ENCODE peak calls at places on chromosomes 16 and 17, in nine cellular contexts. V, Y, A, P, J, L, U, Q and I are unnamed samples.

GRCh38 chr16:51359141-51359960 is 208.3 kb upstream of the SALL1 start:
- DNase-seq in V (peak), Y (peak), A (no peak), P (no peak), J (no peak), L (peak), U (no peak), Q (peak), I (no peak)

GRCh38 chr16:85017151-85017550 is 5.8 kb upstream of the ZDHHC7 start:
- DNase-seq in V (no peak), Y (no peak), A (no peak), P (no peak), J (no peak), L (no peak), U (no peak), Q (peak), I (no peak)

GRCh38 chr16:49635591-49636581 is 220.0 kb downstream of the ZNF423 start:
- DNase-seq in V (no peak), Y (no peak), A (no peak), P (no peak), J (no peak), L (no peak), U (no peak), Q (no peak), I (no peak)

GRCh38 chr17:79150799-79151198 is 76.2 kb downstream of the ENGASE start:
- DNase-seq in V (no peak), Y (no peak), A (no peak), P (no peak), J (no peak), L (no peak), U (no peak), Q (no peak), I (no peak)

GRCh38 chr17:61833536-61834203 is 29.7 kb downstream of the BRIP1 start:
- DNase-seq in V (no peak), Y (peak), A (peak), P (peak), J (no peak), L (peak), U (no peak), Q (peak), I (peak)

GRCh38 chr17:29645516-29646051 is 22.9 kb upstream of the CORO6 start:
- DNase-seq in V (peak), Y (peak), A (peak), P (peak), J (no peak), L (peak), U (no peak), Q (peak), I (peak)

GRCh38 chr17:64240261-64240740 is 22.8 kb downstream of the TEX2 start:
- DNase-seq in V (no peak), Y (no peak), A (no peak), P (no peak), J (no peak), L (no peak), U (no peak), Q (peak), I (no peak)

GRCh38 chr16:49471038-49471727 is 97.6 kb downstream of the C16orf78 start:
- DNase-seq in V (no peak), Y (no peak), A (no peak), P (no peak), J (no peak), L (no peak), U (no peak), Q (no peak), I (no peak)

GRCh38 chr17:80892900-80893603 is 98.6 kb upstream of the CHMP6 start:
- DNase-seq in V (peak), Y (no peak), A (peak), P (peak), J (no peak), L (peak), U (no peak), Q (peak), I (peak)

GRCh38 chr17:17884281-17885028 is 47.7 kb upstream of the SREBF1 start:
- DNase-seq in V (no peak), Y (no peak), A (no peak), P (no peak), J (no peak), L (no peak), U (no peak), Q (no peak), I (no peak)

GRCh38 chr16:82633964-82634600 is 7.3 kb downstream of the CDH13 start:
- DNase-seq in V (no peak), Y (no peak), A (peak), P (peak), J (no peak), L (no peak), U (no peak), Q (peak), I (no peak)

GRCh38 chr17:54891176-54891821 is 9.4 kb upstream of the TOM1L1 start:
- DNase-seq in V (peak), Y (peak), A (peak), P (peak), J (peak), L (peak), U (no peak), Q (peak), I (peak)

GRCh38 chr16:64089697-64090096 is 1032.2 kb downstream of the CDH11 start:
- DNase-seq in V (no peak), Y (no peak), A (peak), P (peak), J (peak), L (peak), U (no peak), Q (peak), I (no peak)

GRCh38 chr17:16322636-16323035 is 30.6 kb downstream of the CENPV start:
- DNase-seq in V (peak), Y (peak), A (peak), P (peak), J (no peak), L (peak), U (no peak), Q (peak), I (peak)

GRCh38 chr17:78276098-78276497 is 44.7 kb downstream of the TMEM235 start:
- DNase-seq in V (no peak), Y (no peak), A (no peak), P (no peak), J (no peak), L (no peak), U (peak), Q (no peak), I (no peak)

GRCh38 chr16:87392823-87393679 is 915 bp downstream of the MAP1LC3B start:
- DNase-seq in V (no peak), Y (no peak), A (peak), P (peak), J (no peak), L (peak), U (no peak), Q (peak), I (no peak)

DNA sequence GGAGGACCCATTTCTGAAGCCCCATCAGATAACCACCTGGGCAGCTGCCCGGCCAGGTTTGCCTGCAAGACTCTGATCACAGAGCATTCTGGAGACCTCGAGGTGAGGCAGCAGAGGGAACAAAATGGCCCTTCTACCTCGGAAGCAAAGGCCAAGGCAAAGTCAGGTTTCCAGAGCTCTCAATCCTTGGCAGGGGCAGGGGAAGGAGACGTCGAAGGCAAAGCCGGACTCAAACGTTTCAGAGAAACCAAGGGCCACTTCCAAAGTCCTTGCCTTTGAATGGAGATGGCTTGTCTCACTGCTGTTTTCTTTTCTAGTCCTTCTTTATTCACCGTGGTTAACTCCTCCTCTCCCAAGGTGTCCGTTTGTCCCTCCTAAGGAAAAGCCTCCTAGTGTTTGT is 355.3 kb downstream of the SOX9 start:
- DNase-seq in V (no peak), Y (no peak), A (no peak), P (no peak), J (no peak), L (no peak), U (no peak), Q (no peak), I (no peak)
- H3K4me3 ChIP-seq in V (no peak), Y (no peak), A (no peak), P (no peak), J (no peak), L (no peak), U (no peak), Q (no peak), I (no peak)

DNA sequence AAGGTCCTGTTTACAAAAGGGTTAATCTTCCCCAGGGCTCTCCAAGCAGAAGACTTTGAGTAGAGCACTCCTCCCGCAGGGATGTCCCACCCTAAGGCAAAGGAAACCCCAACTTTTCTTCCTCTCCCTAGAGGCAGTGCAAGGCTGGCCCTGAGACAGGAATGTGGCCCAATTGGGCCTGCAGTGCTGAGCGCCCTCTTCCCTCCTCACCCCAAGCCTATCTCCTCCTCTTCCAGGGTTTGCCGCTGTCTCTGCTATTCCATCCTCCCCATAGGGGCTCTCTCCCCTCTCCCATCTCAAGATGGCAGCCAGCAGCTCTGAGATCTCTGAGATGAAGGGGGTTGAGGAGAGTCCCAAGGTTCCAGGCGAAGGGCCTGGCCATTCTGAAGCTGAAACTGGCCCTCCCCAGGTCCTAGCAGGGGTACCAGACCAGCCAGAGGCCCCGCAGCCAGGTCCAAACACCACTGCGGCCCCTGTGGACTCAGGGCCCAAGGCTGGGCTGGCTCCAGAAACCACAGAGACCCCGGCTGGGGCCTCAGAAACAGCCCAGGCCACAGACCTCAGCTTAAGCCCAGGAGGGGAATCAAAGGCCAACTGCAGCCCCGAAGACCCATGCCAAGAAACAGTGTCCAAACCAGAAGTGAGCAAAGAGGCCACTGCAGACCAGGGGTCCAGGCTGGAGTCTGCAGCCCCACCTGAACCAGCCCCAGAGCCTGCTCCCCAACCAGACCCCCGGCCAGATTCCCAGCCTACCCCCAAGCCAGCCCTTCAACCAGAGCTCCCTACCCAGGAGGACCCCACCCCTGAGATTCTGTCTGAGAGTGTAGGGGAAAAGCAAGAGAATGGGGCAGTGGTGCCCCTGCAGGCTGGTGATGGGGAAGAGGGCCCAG is 1.0 kb downstream of the PRRT2 start:
- DNase-seq in V (no peak), Y (no peak), A (no peak), P (no peak), J (no peak), L (no peak), U (no peak), Q (no peak), I (no peak)
- H3K4me3 ChIP-seq in V (peak), Y (peak), A (peak), P (peak), J (no peak), L (peak), U (no peak), Q (peak), I (peak)

GRCh38 chr16:48201515-48202201 is 42.4 kb upstream of the LONP2 start:
- DNase-seq in V (no peak), Y (no peak), A (no peak), P (no peak), J (no peak), L (no peak), U (no peak), Q (no peak), I (no peak)
- H3K4me3 ChIP-seq in V (no peak), Y (no peak), A (no peak), P (no peak), J (no peak), L (no peak), U (no peak), Q (no peak), I (no peak)

GRCh38 chr17:49762148-49762941 is 1.6 kb downstream of the FAM117A start:
- DNase-seq in V (no peak), Y (no peak), A (no peak), P (peak), J (no peak), L (no peak), U (no peak), Q (peak), I (no peak)
- H3K4me3 ChIP-seq in V (no peak), Y (peak), A (peak), P (peak), J (peak), L (no peak), U (peak), Q (no peak), I (no peak)

GRCh38 chr16:69448470-69449193 is 24.2 kb downstream of the CYB5B start:
- DNase-seq in V (no peak), Y (no peak), A (peak), P (peak), J (no peak), L (peak), U (no peak), Q (peak), I (peak)

GRCh38 chr16:69443809-69444611 is 19.6 kb downstream of the CYB5B start:
- DNase-seq in V (no peak), Y (no peak), A (peak), P (peak), J (no peak), L (peak), U (no peak), Q (peak), I (no peak)

GRCh38 chr16:69440236-69440635 is 15.8 kb downstream of the CYB5B start:
- DNase-seq in V (no peak), Y (no peak), A (no peak), P (no peak), J (no peak), L (no peak), U (no peak), Q (no peak), I (no peak)

DNA sequence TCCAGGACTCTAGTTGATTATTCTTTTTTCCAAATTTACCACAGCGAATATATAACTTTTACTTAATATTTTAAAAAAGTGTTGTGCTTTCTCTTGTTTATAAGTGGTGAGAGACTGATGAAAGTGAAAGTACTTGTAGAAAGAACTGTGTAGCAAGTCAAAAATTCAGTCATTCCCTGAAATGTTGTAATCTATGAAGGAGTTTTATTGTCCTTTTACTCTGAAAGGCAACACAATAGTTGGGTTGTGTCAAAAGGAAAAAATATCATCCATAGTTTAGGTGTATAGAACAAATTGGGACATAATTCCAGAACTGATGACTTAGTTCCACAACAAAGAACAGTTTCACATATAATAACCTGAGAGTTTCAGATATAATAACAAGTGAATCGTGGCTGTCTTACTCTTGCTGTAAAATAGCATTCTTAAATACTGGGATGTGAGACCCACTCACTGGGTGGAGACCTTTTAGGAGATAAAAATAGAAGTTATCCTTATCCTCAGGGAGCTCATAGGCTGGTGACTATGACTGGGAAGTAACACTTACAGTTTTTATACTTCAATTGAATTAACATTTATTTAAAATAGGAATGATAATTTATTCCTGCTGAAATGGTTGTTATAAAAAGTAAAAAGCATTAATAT is 20.6 kb downstream of the CYB5B start:
- DNase-seq in V (no peak), Y (no peak), A (peak), P (peak), J (no peak), L (peak), U (no peak), Q (peak), I (no peak)
- H3K4me3 ChIP-seq in V (peak), Y (no peak), A (peak), P (peak), J (no peak), L (peak), U (no peak), Q (peak), I (no peak)

DNA sequence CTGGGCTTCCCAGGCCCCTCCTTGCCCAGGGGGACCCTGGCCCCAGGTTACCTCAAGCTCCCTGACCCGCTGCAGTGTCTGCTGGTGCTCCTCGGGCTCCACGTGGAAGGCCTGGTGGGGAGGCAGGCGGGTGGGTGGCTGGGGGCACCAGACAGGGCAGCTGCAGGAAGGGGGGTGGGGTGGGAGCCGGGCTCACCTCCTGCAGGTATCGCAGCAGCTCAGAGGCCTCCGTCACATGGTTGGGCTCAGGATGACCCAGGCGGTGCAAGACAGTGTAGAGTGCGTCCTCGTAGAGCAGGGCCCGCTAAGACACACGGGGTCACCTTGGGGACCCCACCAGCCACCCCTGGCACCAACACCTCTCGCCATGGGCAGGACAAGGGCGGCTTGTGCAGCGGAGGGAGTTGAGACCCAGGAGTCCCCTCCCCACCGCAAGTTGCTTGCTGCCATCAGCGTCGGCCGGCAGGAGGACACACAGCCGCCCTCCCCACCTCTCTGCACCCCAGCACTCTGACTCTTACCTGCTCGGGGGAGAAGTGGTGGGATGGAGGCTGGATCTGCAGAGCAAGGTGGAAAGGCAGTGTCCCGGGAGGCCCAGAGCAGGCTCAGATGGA is 1.1 kb downstream of the UNC13D start:
- DNase-seq in V (no peak), Y (no peak), A (no peak), P (no peak), J (no peak), L (no peak), U (no peak), Q (no peak), I (no peak)
- H3K4me3 ChIP-seq in V (no peak), Y (no peak), A (no peak), P (no peak), J (peak), L (no peak), U (peak), Q (no peak), I (no peak)

DNA sequence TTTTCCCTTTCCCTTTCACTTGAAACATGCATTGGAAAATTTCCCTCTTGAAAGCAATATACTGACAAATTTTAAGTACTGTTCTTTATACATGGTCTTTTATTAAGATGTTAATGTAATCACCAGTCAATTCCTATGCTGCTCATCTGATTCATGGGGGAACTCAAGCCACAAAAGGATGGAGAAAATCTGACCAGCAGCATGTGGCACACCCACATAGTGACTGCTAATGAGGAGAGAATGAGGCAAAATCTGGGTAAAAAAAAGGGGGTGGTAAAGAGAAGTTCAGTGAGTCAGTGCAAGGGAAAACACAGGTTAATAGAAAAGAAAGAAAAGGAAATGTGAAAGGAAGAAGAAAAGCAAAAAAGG is 11.3 kb downstream of the RFFL start:
- DNase-seq in V (peak), Y (peak), A (peak), P (no peak), J (no peak), L (peak), U (no peak), Q (peak), I (no peak)
- H3K4me3 ChIP-seq in V (no peak), Y (no peak), A (no peak), P (no peak), J (no peak), L (no peak), U (no peak), Q (no peak), I (no peak)